ENCODE peak calls at places on chromosomes 4 and X, in four cellular contexts. E is lower lobe of right lung; H is adipocyte; D is CD4-positive, alpha-beta memory T cell. B is an unnamed sample. For H3K4me1, the result is how much of the 10 kb centered on the place peaks cover.

GRCh38 chr4:15756361-15756861 is 21.7 kb upstream of the CD38 start:
- DNase-seq in E (no peak), D (peak), H (no peak), B (peak)

GRCh38 chr4:3040447-3041191 is 33.7 kb downstream of the HTT-AS start:
- DNase-seq in E (no peak), D (no peak), H (no peak), B (no peak)

GRCh38 chr4:103645991-103646390 is 73.8 kb downstream of the TACR3 start:
- DNase-seq in D (no peak), E (no peak), H (no peak), B (no peak)

GRCh38 chrX:3699841-3700381 is 13.5 kb downstream of the PRKX start:
- DNase-seq in H (peak), D (peak), E (no peak), B (no peak)

GRCh38 chrX:18620349-18620748 is 51.6 kb downstream of the RS1 start:
- DNase-seq in D (no peak), E (no peak), H (no peak), B (no peak)

GRCh38 chr4:40909363-40909876 is 159.7 kb downstream of the NSUN7 start:
- DNase-seq in D (no peak), E (no peak), H (peak), B (peak)

GRCh38 chr4:53196872-53197759 is 168.7 kb downstream of the SCFD2 start:
- DNase-seq in E (no peak), D (peak), H (peak), B (no peak)

GRCh38 chrX:18630956-18631355 is 41.0 kb downstream of the RS1 start:
- DNase-seq in E (no peak), H (no peak), D (no peak), B (no peak)

GRCh38 chr4:2259541-2260267 is 2.2 kb downstream of the MXD4 start:
- DNase-seq in H (no peak), E (peak), D (no peak), B (peak)

GRCh38 chrX:109472939-109473713 is 8.8 kb downstream of the GUCY2F start:
- DNase-seq in D (no peak), H (peak), E (no peak), B (peak)

GRCh38 chr4:54945838-54946237 is 179.6 kb downstream of the KDR start:
- DNase-seq in H (no peak), E (no peak), D (no peak), B (no peak)

GRCh38 chrX:11665144-11666040 is at the start of gene ARHGAP6:
- DNase-seq in D (no peak), E (peak), H (peak), B (peak)

GRCh38 chrX:139826065-139827044 is 106.5 kb downstream of the ATP11C start:
- DNase-seq in D (no peak), E (no peak), H (peak), B (peak)

GRCh38 chr4:123832173-123833026 is 435.8 kb downstream of the SPRY1 start:
- DNase-seq in H (peak), D (no peak), E (no peak), B (peak)

GRCh38 chrX:36357855-36358254 is 438.3 kb downstream of the CFAP47 start:
- DNase-seq in D (no peak), E (no peak), H (no peak), B (no peak)

GRCh38 chr4:150581611-150582010 is 340 bp upstream of the MAB21L2 start:
- DNase-seq in E (no peak), D (no peak), H (peak), B (peak)

GRCh38 chr4:100095729-100096595 is 94.3 kb downstream of the DDIT4L start:
- DNase-seq in H (peak), E (peak), D (peak), B (peak)

GRCh38 chr4:78057135-78057599 is at the start of gene FRAS1:
- DNase-seq in D (no peak), E (peak), H (peak), B (peak)

GRCh38 chr4:55311792-55312490 is 34.1 kb upstream of the SRD5A3 start:
- DNase-seq in E (peak), D (no peak), H (no peak), B (no peak)

GRCh38 chrX:45056428-45057145 is 144.1 kb downstream of the DIPK2B start:
- DNase-seq in D (no peak), E (no peak), H (peak), B (no peak)

GRCh38 chrX:153824348-153824747 is 6.0 kb downstream of the PDZD4 start:
- DNase-seq in D (no peak), H (no peak), E (no peak), B (peak)

GRCh38 chrX:112759512-112759911 is 79.8 kb upstream of the LHFPL1 start:
- DNase-seq in H (no peak), D (no peak), E (no peak), B (no peak)

GRCh38 chr4:182918791-182919302 is 1.7 kb upstream of the DCTD start:
- DNase-seq in E (no peak), H (no peak), D (peak), B (no peak)

GRCh38 chrX:20433376-20433775 is 166.7 kb upstream of the RPS6KA3 start:
- DNase-seq in D (no peak), H (no peak), E (no peak), B (no peak)

GRCh38 chrX:38215141-38215540 is 5.5 kb downstream of the SRPX start:
- DNase-seq in E (no peak), H (peak), D (no peak), B (no peak)

GRCh38 chr4:10670346-10670745 is 14.2 kb downstream of the CLNK start:
- DNase-seq in H (no peak), E (no peak), D (no peak), B (no peak)

GRCh38 chrX:103839404-103839803 is 7.3 kb upstream of the RAB9B start:
- DNase-seq in H (no peak), E (no peak), D (no peak), B (no peak)

GRCh38 chr4:82893942-82894341 is 3.0 kb upstream of the SEC31A start:
- DNase-seq in D (no peak), E (no peak), H (no peak), B (no peak)

GRCh38 chrX:10582945-10583344 is 37.4 kb downstream of the MID1 start:
- DNase-seq in D (no peak), H (peak), E (no peak), B (no peak)

GRCh38 chr4:2794707-2795557 is 2.0 kb downstream of the SH3BP2 start:
- DNase-seq in D (no peak), H (peak), E (peak), B (peak)

GRCh38 chr4:140718240-140718639 is 37.9 kb downstream of the TBC1D9 start:
- DNase-seq in E (no peak), H (peak), D (no peak), B (no peak)

GRCh38 chrX:9285342-9285771 is 179.5 kb upstream of the TBL1X start:
- DNase-seq in D (no peak), H (no peak), E (no peak), B (no peak)

GRCh38 chrX:43557792-43558191 is 98.3 kb upstream of the MAOA start:
- DNase-seq in E (peak), H (peak), D (peak), B (peak)

GRCh38 chrX:136806891-136807410 is 26.2 kb upstream of the ARHGEF6 start:
- DNase-seq in D (no peak), E (no peak), H (no peak), B (no peak)

GRCh38 chr4:122716825-122717448 is 15.6 kb upstream of the BBS12 start:
- DNase-seq in E (peak), D (peak), H (peak), B (peak)

GRCh38 chrX:108091878-108092291 is 307 bp downstream of the ATG4A start:
- DNase-seq in H (peak), D (no peak), E (no peak), B (no peak)

DNA sequence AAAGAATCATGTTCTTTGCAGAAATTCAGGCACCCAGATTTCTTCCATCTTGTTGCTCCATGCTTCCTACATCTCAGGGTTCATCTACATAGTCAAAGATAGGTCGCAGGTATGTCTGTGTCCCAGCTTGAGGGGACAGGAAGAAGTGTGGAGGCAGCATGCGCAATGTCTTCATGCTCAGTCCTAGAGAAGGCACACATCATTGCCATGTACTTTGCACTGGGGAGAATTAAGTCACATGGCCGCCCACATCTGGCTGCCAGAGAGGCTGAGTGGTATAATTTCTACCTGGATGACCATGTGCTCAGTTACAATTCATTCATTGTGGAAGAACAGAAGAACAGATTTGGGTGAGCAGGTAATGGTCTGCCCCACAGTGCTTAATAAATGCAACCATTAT is 54.1 kb downstream of the GAB1 start:
- DNase-seq in E (no peak), H (no peak), D (no peak), B (no peak)
- H3K4me1 ChIP-seq in E (half or more), H (under half), D (under half), B (under half)

GRCh38 chr4:76981649-76982048 is 32.1 kb downstream of the SEPTIN11 start:
- DNase-seq in D (no peak), H (peak), E (no peak), B (no peak)

GRCh38 chr4:76984788-76985211 is 35.2 kb downstream of the SEPTIN11 start:
- DNase-seq in D (no peak), E (no peak), H (peak), B (peak)

GRCh38 chr4:76987153-76987562 is 37.6 kb downstream of the SEPTIN11 start:
- DNase-seq in H (peak), E (no peak), D (no peak), B (no peak)

GRCh38 chr4:76982638-76983579 is 33.4 kb downstream of the SEPTIN11 start:
- DNase-seq in E (no peak), H (peak), D (peak), B (no peak)

DNA sequence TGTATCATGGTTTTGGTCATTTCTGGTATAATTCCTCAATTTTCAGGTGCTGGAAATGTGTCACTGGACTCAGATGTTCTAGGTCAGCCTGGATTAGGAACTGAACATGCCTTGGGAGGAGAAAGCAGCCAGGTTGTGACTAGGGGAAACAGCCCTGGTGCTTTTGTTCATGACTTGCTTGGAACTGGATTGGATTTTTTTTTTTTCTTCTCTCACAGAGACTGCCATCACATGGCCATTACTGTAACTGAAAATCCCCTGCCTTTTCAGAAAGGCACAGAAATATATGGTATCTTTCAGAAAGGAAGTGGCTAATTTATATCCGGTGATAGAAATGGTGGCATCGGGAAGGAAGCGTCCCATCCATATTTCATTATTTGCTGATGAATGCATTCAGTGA is 34.6 kb downstream of the SEPTIN11 start:
- DNase-seq in E (no peak), H (peak), D (peak), B (no peak)
- H3K4me1 ChIP-seq in E (half or more), H (half or more), D (half or more), B (half or more)

DNA sequence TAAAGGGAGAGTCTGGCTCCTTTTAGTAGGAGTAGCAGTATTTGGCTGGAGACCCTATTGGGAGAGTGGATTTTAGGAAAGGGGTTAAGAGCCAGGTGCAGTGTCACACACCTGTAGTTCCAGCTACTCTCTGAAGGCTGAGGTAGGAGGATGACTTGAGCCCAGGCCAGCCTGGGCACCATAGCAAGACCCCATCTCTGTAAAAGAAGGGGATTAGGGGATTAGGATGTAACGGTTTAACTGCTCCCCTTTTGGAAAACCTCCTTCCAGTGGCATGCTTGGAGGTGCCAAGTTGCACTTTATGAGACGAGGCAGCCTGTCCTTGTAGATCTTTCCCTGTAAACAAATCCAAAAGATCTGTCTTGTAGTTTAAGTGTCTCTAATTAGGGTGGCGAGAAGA is 140.0 kb downstream of the KLHL8 start:
- DNase-seq in E (no peak), D (no peak), H (no peak), B (no peak)
- H3K4me1 ChIP-seq in E (half or more), D (under half), H (half or more), B (under half)

DNA sequence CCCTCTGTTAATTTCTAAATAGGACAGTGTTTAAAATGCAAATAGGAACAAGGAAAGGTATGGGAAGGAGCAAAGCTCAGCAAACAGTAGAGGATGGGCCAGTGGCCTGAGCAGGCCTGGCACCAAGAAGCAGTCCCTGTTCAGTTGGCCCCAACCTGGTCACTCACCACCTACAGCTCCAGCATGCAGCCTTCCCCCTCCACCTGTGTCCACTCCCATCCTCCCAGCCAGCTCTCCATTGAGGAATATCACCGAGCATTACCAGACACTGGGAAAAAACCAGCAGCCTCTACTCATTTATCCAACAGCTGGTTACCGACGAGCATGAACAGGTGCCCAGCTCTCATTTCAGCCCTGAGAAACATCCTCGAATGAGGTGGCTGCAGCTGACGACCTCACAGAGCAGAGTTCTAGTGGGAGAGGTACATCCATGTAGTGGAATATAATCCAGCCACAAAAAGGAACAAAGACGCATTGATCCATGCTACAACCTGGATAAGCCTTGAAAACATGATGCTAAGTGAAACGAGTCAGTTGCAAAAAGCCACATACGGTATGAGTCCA is 25.6 kb downstream of the CD99L2 start:
- DNase-seq in D (no peak), H (no peak), E (no peak), B (no peak)
- H3K4me1 ChIP-seq in D (under half), H (under half), E (under half), B (under half)

GRCh38 chrX:69507500-69507789 is 3.3 kb downstream of the NALF2 start:
- DNase-seq in D (no peak), E (no peak), H (no peak), B (peak)
- H3K4me1 ChIP-seq in D (under half), E (under half), H (under half), B (under half)

DNA sequence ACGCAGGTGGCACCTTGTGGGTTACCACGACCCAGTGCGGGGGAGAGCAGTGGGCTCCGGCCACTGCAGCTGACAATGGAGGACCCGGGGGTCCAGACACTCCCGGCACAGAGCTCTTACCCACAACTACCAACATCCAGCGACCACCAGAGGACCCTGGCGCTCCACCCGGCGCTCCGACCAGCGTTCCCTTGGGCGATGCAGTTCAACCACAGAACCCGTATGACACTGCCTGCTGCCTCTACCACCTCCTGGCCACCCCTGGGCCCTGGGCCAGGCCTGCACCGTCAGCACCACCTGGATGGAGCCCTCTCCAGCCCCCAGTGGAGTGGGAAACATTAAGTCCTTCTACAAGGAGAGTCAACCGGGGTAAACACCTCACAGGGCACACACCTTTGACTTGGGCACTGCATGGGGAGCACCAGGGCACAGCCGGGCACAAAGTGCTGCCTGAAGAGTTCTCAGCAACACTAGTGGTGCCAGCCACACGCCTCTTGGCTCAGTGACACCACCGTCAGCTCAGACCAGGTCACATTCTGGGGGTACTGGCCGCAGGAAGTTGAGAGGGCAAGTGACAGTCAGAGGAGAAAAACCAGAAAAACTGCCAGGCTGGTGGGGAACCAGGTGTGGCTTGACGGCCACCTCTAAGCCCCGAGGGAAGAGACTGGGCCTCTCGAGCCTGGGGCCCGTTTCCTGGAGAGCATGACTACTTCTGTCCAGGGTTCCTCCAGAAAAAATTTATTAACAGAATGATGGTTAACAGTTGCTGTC is 2.6 kb downstream of the CTBP1 start:
- DNase-seq in E (peak), D (no peak), H (peak), B (peak)
- H3K4me1 ChIP-seq in E (half or more), D (half or more), H (under half), B (under half)

GRCh38 chr4:184446132-184446531 is 28.2 kb downstream of the IRF2 start:
- DNase-seq in E (no peak), H (no peak), D (no peak), B (no peak)
- H3K4me1 ChIP-seq in E (half or more), H (under half), D (half or more), B (under half)

DNA sequence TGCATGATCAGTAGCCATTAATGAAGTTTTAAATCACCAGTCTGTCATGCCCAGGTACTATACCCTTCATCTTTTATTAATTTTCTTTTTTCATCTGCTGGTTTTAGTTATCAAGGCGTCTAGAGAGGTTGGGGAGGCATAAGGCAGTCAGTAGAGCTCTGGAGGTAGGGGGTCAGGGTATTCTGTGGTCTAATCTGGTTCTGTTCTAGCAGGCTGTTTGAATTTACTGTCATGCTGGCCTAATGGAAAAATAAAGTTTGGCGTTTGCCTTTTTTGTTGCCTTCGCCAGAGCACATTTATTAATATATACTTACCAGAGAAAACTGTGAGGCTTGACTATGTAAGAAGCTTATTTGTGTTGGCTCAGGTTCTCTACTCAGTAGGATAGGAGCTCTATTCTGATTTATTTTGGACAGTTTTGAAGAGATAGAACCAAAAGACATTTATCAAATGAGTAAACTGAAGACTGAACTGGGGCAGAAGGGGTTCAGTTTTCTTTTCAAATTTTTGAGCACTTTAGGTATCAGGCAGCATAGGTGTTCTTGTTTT is 46.9 kb downstream of the TMEM131L start:
- DNase-seq in E (no peak), H (no peak), D (no peak), B (no peak)
- H3K4me1 ChIP-seq in E (under half), H (under half), D (half or more), B (under half)

B was measured in osteoblast.